ENCODE peak calls at places on chromosome 12, in nine cellular contexts. F is left ventricle myocardium inferior, X is endodermal cell, D is retinal pigment epithelial cell, A is cardiac fibroblast, G is choroid plexus epithelial cell, V is GM12864, W is fibroblast of the aortic adventitia, N is lung. Q is an unnamed sample.

GRCh38 chr12:29054790-29055663 is 94.1 kb upstream of the FAR2 start:
- DNase-seq in F (no peak), A (no peak), W (no peak), D (no peak), G (peak), X (no peak), N (no peak), V (no peak), Q (no peak)

GRCh38 chr12:11408096-11408495 is 12.7 kb upstream of the PRB2 start:
- DNase-seq in D (no peak), W (no peak), F (no peak), N (no peak), A (no peak), X (no peak), V (no peak), G (no peak), Q (no peak)

GRCh38 chr12:5556033-5556614 is 124.2 kb downstream of the NTF3 start:
- DNase-seq in F (no peak), W (no peak), G (no peak), V (no peak), N (no peak), X (peak), D (no peak), A (no peak), Q (peak)

GRCh38 chr12:97300921-97301320 is 161.7 kb upstream of the RMST start:
- DNase-seq in X (peak), V (no peak), D (no peak), F (no peak), W (no peak), N (no peak), A (no peak), G (no peak), Q (no peak)

GRCh38 chr12:123900898-123901376 is 71.7 kb downstream of the CCDC92 start:
- DNase-seq in V (no peak), F (no peak), X (peak), A (no peak), D (no peak), N (no peak), W (no peak), G (peak), Q (peak)

GRCh38 chr12:49777800-49778748 is 36.7 kb downstream of the TMBIM6 start:
- DNase-seq in F (peak), V (no peak), D (no peak), N (peak), A (peak), G (peak), W (peak), X (peak), Q (peak)

GRCh38 chr12:87196329-87196728 is 832.9 kb downstream of the C12orf50 start:
- DNase-seq in G (peak), A (no peak), X (no peak), N (no peak), V (no peak), D (no peak), F (no peak), W (peak), Q (no peak)

GRCh38 chr12:15227004-15227679 is 5.9 kb upstream of the RERG start:
- DNase-seq in W (peak), X (peak), V (no peak), D (no peak), G (peak), A (peak), N (peak), F (peak), Q (peak)

GRCh38 chr12:52655251-52655650 is 3.2 kb upstream of the KRT2 start:
- DNase-seq in D (no peak), X (peak), N (no peak), W (no peak), F (no peak), V (no peak), G (no peak), A (no peak), Q (no peak)

GRCh38 chr12:51867796-51868428 is 19.4 kb upstream of the FIGNL2 start:
- DNase-seq in W (no peak), V (no peak), X (no peak), N (no peak), G (no peak), A (no peak), F (no peak), D (no peak), Q (no peak)

GRCh38 chr12:130281157-130281799 is 56.4 kb upstream of the PIWIL1 start:
- DNase-seq in X (peak), V (no peak), A (no peak), F (no peak), N (no peak), D (no peak), W (no peak), G (no peak), Q (no peak)

GRCh38 chr12:109743076-109743910 is 29.7 kb downstream of the FAM222A start:
- DNase-seq in D (no peak), A (no peak), X (peak), N (no peak), V (no peak), W (no peak), G (no peak), F (peak), Q (no peak)

GRCh38 chr12:56676851-56677601 is 11.1 kb downstream of the PTGES3 start:
- DNase-seq in W (no peak), V (no peak), N (no peak), X (peak), D (no peak), F (no peak), A (no peak), G (no peak), Q (no peak)

GRCh38 chr12:90253674-90254181 is 545.1 kb upstream of the ATP2B1 start:
- DNase-seq in D (no peak), F (peak), V (peak), X (peak), W (peak), N (peak), G (peak), A (peak), Q (no peak)

GRCh38 chr12:49529409-49529808 is 9.4 kb upstream of the KCNH3 start:
- DNase-seq in D (no peak), N (no peak), G (no peak), V (no peak), F (no peak), A (no peak), X (no peak), W (no peak), Q (no peak)

GRCh38 chr12:104998423-104999346 is 12.6 kb downstream of the NOPCHAP1 start:
- DNase-seq in W (no peak), F (no peak), N (peak), V (no peak), D (no peak), G (no peak), X (no peak), A (no peak), Q (no peak)

GRCh38 chr12:30795660-30796507 is 41.1 kb upstream of the CAPRIN2 start:
- DNase-seq in X (peak), V (no peak), D (no peak), W (peak), F (peak), N (peak), A (peak), G (peak), Q (peak)

GRCh38 chr12:104695453-104696148 is 238.9 kb downstream of the CHST11 start:
- DNase-seq in X (peak), F (no peak), D (no peak), N (no peak), A (peak), W (peak), G (peak), V (no peak), Q (no peak)

GRCh38 chr12:752673-753400 is 458 bp downstream of the WNK1 start:
- DNase-seq in D (no peak), G (peak), N (peak), X (peak), F (peak), A (peak), V (no peak), W (peak), Q (peak)

GRCh38 chr12:104340917-104341611 is 37.5 kb downstream of the EID3 start:
- DNase-seq in F (no peak), A (no peak), X (peak), G (peak), N (no peak), D (no peak), V (no peak), W (no peak), Q (no peak)

GRCh38 chr12:124305136-124305535 is 10.2 kb downstream of the RFLNA start:
- DNase-seq in X (no peak), G (no peak), A (no peak), V (no peak), D (no peak), F (no peak), N (no peak), W (no peak), Q (no peak)

GRCh38 chr12:47014474-47014873 is 64.9 kb upstream of the PCED1B start:
- DNase-seq in W (peak), D (peak), A (peak), X (no peak), G (peak), N (no peak), F (no peak), V (no peak), Q (no peak)

GRCh38 chr12:53710098-53710497 is 17.2 kb downstream of the CALCOCO1 start:
- DNase-seq in F (no peak), G (no peak), D (no peak), W (no peak), N (no peak), X (no peak), A (no peak), V (no peak), Q (no peak)

GRCh38 chr12:124512667-124513296 is 54.6 kb downstream of the NCOR2 start:
- DNase-seq in D (peak), N (peak), A (peak), F (peak), X (peak), W (peak), G (peak), V (no peak), Q (peak)

GRCh38 chr12:52181757-52182156 is 10.1 kb downstream of the KRT80 start:
- DNase-seq in X (peak), F (no peak), N (no peak), G (peak), V (no peak), D (no peak), A (peak), W (peak), Q (no peak)

GRCh38 chr12:64051057-64051456 is 171.0 kb downstream of the KICS2 start:
- DNase-seq in G (no peak), W (no peak), F (no peak), X (no peak), V (no peak), A (no peak), N (no peak), D (no peak), Q (no peak)

GRCh38 chr12:40819427-40820108 is 127.3 kb downstream of the CNTN1 start:
- DNase-seq in F (no peak), G (no peak), X (peak), N (no peak), V (no peak), D (peak), W (no peak), A (no peak), Q (peak)

GRCh38 chr12:132624186-132624855 is 5.7 kb downstream of the P2RX2 start:
- DNase-seq in N (no peak), F (no peak), A (no peak), G (no peak), X (no peak), V (no peak), D (no peak), W (no peak), Q (no peak)

GRCh38 chr12:57771271-57771872 is 533 bp downstream of the METTL1 start:
- DNase-seq in N (peak), X (peak), D (peak), W (peak), G (peak), F (peak), V (peak), A (peak), Q (peak)

GRCh38 chr12:105107176-105107496 is 395 bp upstream of the WASHC4 start:
- DNase-seq in A (peak), F (no peak), D (no peak), G (peak), V (no peak), N (no peak), X (no peak), W (peak), Q (no peak)

GRCh38 chr12:106978035-106978800 is 8.7 kb downstream of the MTERF2 start:
- DNase-seq in N (no peak), F (peak), D (no peak), V (no peak), G (peak), X (no peak), W (peak), A (peak), Q (no peak)

GRCh38 chr12:114952573-114953196 is 268.7 kb upstream of the TBX3 start:
- DNase-seq in V (no peak), G (peak), X (peak), D (no peak), W (no peak), A (peak), N (no peak), F (peak), Q (no peak)

GRCh38 chr12:120710805-120711296 is 593 bp downstream of the UNC119B start:
- DNase-seq in D (no peak), W (no peak), A (no peak), N (no peak), X (peak), G (no peak), V (no peak), F (no peak), Q (peak)

GRCh38 chr12:68487721-68488309 is 122.9 kb upstream of the RAP1B start:
- DNase-seq in X (peak), A (no peak), W (no peak), F (no peak), V (no peak), N (no peak), G (no peak), D (no peak), Q (no peak)

GRCh38 chr12:57181561-57182155 is 34.2 kb upstream of the LRP1-AS start:
- DNase-seq in G (no peak), D (no peak), F (no peak), N (no peak), X (no peak), A (no peak), W (peak), V (no peak), Q (no peak)

GRCh38 chr12:27367078-27367477 is 34.4 kb downstream of the BMAL2 start:
- DNase-seq in V (no peak), W (peak), N (no peak), F (no peak), G (no peak), D (no peak), X (no peak), A (peak), Q (no peak)

GRCh38 chr12:2284857-2285256 is 232.1 kb downstream of the CACNA1C start:
- DNase-seq in V (no peak), A (peak), N (peak), G (peak), F (peak), W (peak), D (peak), X (peak), Q (peak)

GRCh38 chr12:53750812-53751335 is 905 bp downstream of the CISTR start:
- DNase-seq in N (no peak), G (no peak), F (peak), V (no peak), X (peak), D (no peak), A (peak), W (no peak), Q (no peak)

GRCh38 chr12:109637996-109638395 is 64.4 kb downstream of the MVK start:
- DNase-seq in X (no peak), G (no peak), F (no peak), V (no peak), D (no peak), N (no peak), A (no peak), W (no peak), Q (no peak)

DNA sequence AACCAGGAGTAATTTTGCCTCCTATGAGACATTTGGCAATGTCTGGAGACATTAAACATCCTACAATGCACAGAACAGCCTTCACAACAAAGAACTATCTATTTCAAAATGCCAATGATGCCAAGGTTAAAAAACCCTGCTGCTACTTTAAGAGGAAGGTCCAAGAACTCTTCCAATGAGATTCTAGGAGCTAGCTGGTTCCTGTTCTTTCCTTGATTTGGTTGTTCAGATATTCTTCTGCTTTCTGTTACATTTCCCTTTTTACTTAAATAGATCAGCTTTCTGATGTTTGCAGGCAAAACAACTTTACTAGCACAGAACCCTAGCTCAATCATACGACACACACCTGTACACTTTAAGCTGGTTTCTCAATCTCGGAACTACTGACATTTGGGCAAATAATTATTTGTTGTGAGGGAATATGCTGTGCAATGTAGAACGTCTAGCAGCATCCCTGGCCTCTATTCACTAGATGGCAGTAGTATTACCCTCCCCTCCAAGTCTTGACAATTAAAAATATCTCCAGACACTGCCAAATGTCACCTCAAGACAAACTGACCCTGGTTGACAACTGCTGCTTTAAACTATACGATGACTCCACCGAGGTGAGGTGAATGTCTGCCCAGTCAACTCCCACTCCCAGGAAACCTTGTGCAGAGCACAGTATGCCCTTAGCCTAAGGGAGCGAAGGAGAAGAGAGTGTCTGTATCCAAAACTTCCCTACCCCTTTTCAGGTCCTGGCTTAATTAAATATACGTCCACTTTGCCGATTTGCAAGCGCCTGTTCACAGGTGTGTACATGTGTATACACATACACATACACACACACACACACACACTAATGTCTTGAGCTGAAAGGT is 4.4 kb downstream of the BLTP3B start:
- DNase-seq in X (no peak), F (no peak), V (no peak), D (no peak), W (peak), N (no peak), G (peak), A (peak), Q (no peak)
- TF ChIP-seq CTCF in X (peak), F (peak), V (peak), D (peak), W (peak), N (no peak), G (peak), A (peak), Q (no peak)

GRCh38 chr12:98592825-98593322 is 612 bp upstream of the SLC25A3 start:
- DNase-seq in W (no peak), X (no peak), N (no peak), F (no peak), V (no peak), D (no peak), A (no peak), G (no peak), Q (no peak)
- TF ChIP-seq CTCF in W (no peak), X (no peak), N (no peak), F (no peak), V (no peak), D (no peak), A (no peak), G (no peak), Q (no peak)

GRCh38 chr12:48197549-48197966 is 5.5 kb downstream of the OR10AD1 start:
- DNase-seq in V (no peak), X (no peak), G (peak), N (no peak), F (no peak), W (peak), A (peak), D (no peak), Q (no peak)

GRCh38 chr12:48198985-48199384 is 4.1 kb downstream of the OR10AD1 start:
- DNase-seq in A (no peak), V (no peak), D (no peak), W (no peak), F (no peak), X (no peak), N (no peak), G (no peak), Q (no peak)

GRCh38 chr12:48198619-48198973 is 4.5 kb downstream of the OR10AD1 start:
- DNase-seq in A (no peak), V (no peak), D (no peak), W (no peak), X (no peak), G (peak), F (peak), N (no peak), Q (no peak)

GRCh38 chr12:48199784-48200198 is 3.3 kb downstream of the OR10AD1 start:
- DNase-seq in X (peak), D (no peak), A (no peak), G (peak), N (no peak), V (no peak), F (no peak), W (peak), Q (no peak)

GRCh38 chr12:48197967-48198618 is 5.0 kb downstream of the OR10AD1 start:
- DNase-seq in F (peak), W (peak), X (peak), A (peak), N (peak), D (peak), G (peak), V (peak), Q (peak)
- TF ChIP-seq CTCF in F (no peak), W (peak), X (no peak), A (peak), N (no peak), D (peak), G (peak), V (peak), Q (no peak)

DNA sequence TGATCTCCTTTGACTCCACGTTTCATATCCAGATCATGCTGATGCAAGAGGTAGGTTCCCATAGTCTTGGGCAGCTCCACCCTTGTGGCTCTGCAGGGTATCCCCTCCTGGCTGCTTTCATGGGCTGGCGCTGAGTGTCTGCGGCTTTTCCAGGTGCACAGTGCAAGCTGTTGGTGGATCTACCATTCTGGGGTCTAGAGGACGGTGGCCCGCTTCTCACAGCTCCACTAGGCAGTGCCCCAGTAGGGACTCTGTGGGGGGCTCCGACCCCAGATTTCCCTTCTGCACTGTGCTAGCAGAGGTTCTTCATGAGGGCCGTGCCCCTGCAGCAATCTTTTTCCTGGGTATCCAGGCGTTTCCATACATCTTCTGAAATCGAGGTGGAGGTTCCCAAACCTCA is 12.1 kb upstream of the BBS10 start:
- DNase-seq in F (no peak), D (no peak), X (no peak), G (no peak), W (no peak), A (no peak), N (no peak), V (no peak), Q (no peak)
- TF ChIP-seq CTCF in F (no peak), D (no peak), X (no peak), G (no peak), W (no peak), A (no peak), N (no peak), V (no peak), Q (no peak)

GRCh38 chr12:76688627-76689026 is 75.3 kb upstream of the ZDHHC17 start:
- DNase-seq in A (no peak), D (no peak), G (peak), V (no peak), N (no peak), F (no peak), W (no peak), X (no peak), Q (no peak)
- TF ChIP-seq CTCF in A (no peak), D (peak), G (peak), V (peak), N (no peak), F (no peak), W (peak), X (peak), Q (peak)

DNA sequence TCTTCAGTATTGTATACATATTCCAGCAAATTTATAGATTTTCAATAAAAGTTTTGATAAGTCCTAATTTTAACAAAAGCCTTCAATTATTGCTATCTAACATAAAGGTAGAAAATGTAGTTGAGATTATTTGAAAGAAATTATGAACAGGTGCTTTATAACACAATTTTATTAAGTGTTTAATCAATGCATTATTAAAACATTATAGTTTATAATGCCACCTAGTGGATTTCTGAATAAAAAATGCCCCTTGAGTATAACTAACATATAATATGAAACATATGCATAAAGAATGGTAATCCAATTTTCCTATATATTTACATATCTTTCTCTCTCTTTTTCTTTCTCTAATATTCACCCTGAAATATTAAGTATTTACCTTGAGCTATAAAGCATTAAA is 515.3 kb downstream of the SLC6A15 start:
- DNase-seq in F (no peak), W (peak), A (peak), N (no peak), D (no peak), G (peak), X (no peak), V (no peak), Q (no peak)
- TF ChIP-seq CTCF in F (peak), W (no peak), A (no peak), N (no peak), D (peak), G (peak), X (no peak), V (no peak), Q (no peak)

Q was measured in endothelial cell.